ENCODE peak calls at places on chromosomes 2 and 18, in nine cellular contexts. W is PC-3, S is IMR-90, Z is endodermal cell, P is HepG2, O is MM.1S, A is colonic mucosa, X is endothelial cell of umbilical vein, D is fibroblast of lung. B is an unnamed sample.
A peak's percentile ranks its signal among the peaks of the same experiment; 100 is the strongest.

GRCh38 chr2:7905756-7906155 is 776.1 kb upstream of the ID2 start:
- DNase-seq in W (no peak), S (no peak), Z (no peak), P (no peak), O (no peak), A (peak; percentile 42), X (no peak), D (no peak), B (no peak)

GRCh38 chr2:149029312-149029965 is 9.1 kb upstream of the LYPD6B start:
- DNase-seq in W (no peak), S (no peak), Z (peak; percentile 48), P (no peak), O (no peak), A (no peak), X (no peak), D (no peak), B (no peak)

GRCh38 chr2:239151201-239152131 is 249.4 kb downstream of the HDAC4 start:
- DNase-seq in W (no peak), S (no peak), Z (peak; percentile 17), P (no peak), O (no peak), A (no peak), X (no peak), D (no peak), B (peak; percentile 45)

GRCh38 chr2:157825885-157826284 is 50.2 kb downstream of the ACVR1 start:
- DNase-seq in W (peak; percentile 78), S (peak; percentile 54), Z (no peak), P (no peak), O (no peak), A (no peak), X (no peak), D (peak; percentile 64), B (no peak)

GRCh38 chr18:14747513-14748474 is at the start of gene ANKRD30B:
- DNase-seq in W (no peak), S (no peak), Z (no peak), P (no peak), O (no peak), A (no peak), X (no peak), D (peak; percentile 0), B (peak; percentile 63)

GRCh38 chr2:218505754-218506371 is 62.3 kb downstream of the USP37 start:
- DNase-seq in W (no peak), S (no peak), Z (no peak), P (peak; percentile 6), O (no peak), A (no peak), X (no peak), D (no peak), B (no peak)

GRCh38 chr18:51151568-51152511 is 45.6 kb downstream of the MEX3C start:
- DNase-seq in W (no peak), S (no peak), Z (no peak), P (no peak), O (peak; percentile 76), A (no peak), X (no peak), D (no peak), B (no peak)

GRCh38 chr2:150538582-150539236 is 51.2 kb upstream of the RND3 start:
- DNase-seq in W (no peak), S (peak; percentile 60), Z (no peak), P (no peak), O (no peak), A (no peak), X (no peak), D (peak; percentile 45), B (no peak)

GRCh38 chr2:121099329-121100318 is 185.4 kb downstream of the TFCP2L1 start:
- DNase-seq in W (peak; percentile 59), S (no peak), Z (peak; percentile 83), P (no peak), O (no peak), A (peak; percentile 50), X (no peak), D (no peak), B (no peak)

GRCh38 chr2:230443540-230443939 is 27.5 kb downstream of the SP100 start:
- DNase-seq in W (peak; percentile 64), S (peak; percentile 78), Z (no peak), P (no peak), O (no peak), A (no peak), X (peak; percentile 6), D (peak; percentile 44), B (peak; percentile 14)

GRCh38 chr2:201195329-201195728 is 12.4 kb downstream of the CASP10 start:
- DNase-seq in W (no peak), S (no peak), Z (no peak), P (no peak), O (no peak), A (no peak), X (no peak), D (no peak), B (no peak)

GRCh38 chr2:62461707-62462106 is 44.3 kb downstream of the TMEM17 start:
- DNase-seq in W (peak; percentile 65), S (peak; percentile 70), Z (no peak), P (no peak), O (no peak), A (no peak), X (no peak), D (no peak), B (no peak)

GRCh38 chr2:62461017-62461553 is 44.9 kb downstream of the TMEM17 start:
- DNase-seq in W (no peak), S (no peak), Z (no peak), P (no peak), O (no peak), A (no peak), X (no peak), D (no peak), B (no peak)

GRCh38 chr2:62464608-62465007 is 41.4 kb downstream of the TMEM17 start:
- DNase-seq in W (no peak), S (no peak), Z (no peak), P (no peak), O (no peak), A (no peak), X (no peak), D (no peak), B (no peak)

GRCh38 chr2:62460175-62460574 is 45.8 kb downstream of the TMEM17 start:
- DNase-seq in W (no peak), S (no peak), Z (no peak), P (no peak), O (no peak), A (no peak), X (no peak), D (no peak), B (no peak)

GRCh38 chr2:62462211-62462610 is 43.8 kb downstream of the TMEM17 start:
- DNase-seq in W (no peak), S (no peak), Z (no peak), P (no peak), O (no peak), A (no peak), X (no peak), D (no peak), B (no peak)
- H3K9ac ChIP-seq in W (no peak overlapping the region), S (no peak overlapping the region), Z (no peak overlapping the region), P (no peak overlapping the region), O (no peak overlapping the region), A (no peak overlapping the region), X (no peak overlapping the region), D (no peak overlapping the region), B (no peak overlapping the region)

GRCh38 chr2:233387225-233387624 is 32.9 kb downstream of the DGKD start:
- DNase-seq in W (no peak), S (no peak), Z (no peak), P (no peak), O (no peak), A (no peak), X (no peak), D (peak; percentile 89), B (no peak)
- H3K4me3 ChIP-seq in W (no peak overlapping the region), S (no peak overlapping the region), Z (no peak overlapping the region), P (peak overlapping the region; percentile 65), O (no peak overlapping the region), A (no peak overlapping the region), X (no peak overlapping the region), D (no peak overlapping the region), B (no peak overlapping the region)

GRCh38 chr2:25576596-25576995 is 96.8 kb downstream of the DTNB start:
- DNase-seq in W (no peak), S (no peak), Z (no peak), P (no peak), O (no peak), A (peak; percentile 23), X (no peak), D (no peak), B (no peak)

GRCh38 chr2:25570161-25570840 is 103.1 kb downstream of the DTNB start:
- DNase-seq in W (no peak), S (peak; percentile 33), Z (no peak), P (no peak), O (no peak), A (no peak), X (peak; percentile 79), D (no peak), B (no peak)

GRCh38 chr2:25566694-25567093 is 106.7 kb downstream of the DTNB start:
- DNase-seq in W (no peak), S (peak; percentile 48), Z (no peak), P (no peak), O (peak; percentile 68), A (no peak), X (peak; percentile 52), D (no peak), B (no peak)

GRCh38 chr2:25567406-25567805 is 106.0 kb downstream of the DTNB start:
- DNase-seq in W (peak; percentile 67), S (peak; percentile 65), Z (no peak), P (peak; percentile 56), O (peak; percentile 53), A (no peak), X (peak; percentile 67), D (peak; percentile 63), B (no peak)

DNA sequence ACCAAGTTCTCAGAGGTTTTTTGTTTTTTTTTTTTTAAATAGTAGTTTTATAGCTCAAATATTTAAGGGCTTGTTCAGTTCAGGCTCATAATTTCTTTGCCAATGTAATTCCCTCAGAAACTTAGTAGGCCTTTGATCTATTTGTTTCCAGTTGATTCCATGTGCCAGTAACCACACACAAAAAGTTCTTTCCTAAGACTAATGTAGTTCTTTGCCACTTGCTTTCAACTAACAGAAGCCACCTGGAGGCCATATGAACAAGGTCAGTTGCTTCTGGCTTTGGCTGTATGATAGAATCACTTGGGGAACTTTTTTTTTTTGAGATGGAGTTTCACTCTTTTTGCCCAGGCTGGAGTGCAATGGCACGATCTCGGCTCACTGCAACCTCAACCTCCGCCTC is 100.7 kb downstream of the DTNB start:
- DNase-seq in W (no peak), S (no peak), Z (no peak), P (no peak), O (no peak), A (no peak), X (no peak), D (no peak), B (no peak)
- TF ChIP-seq CTCF in W (no peak), S (no peak), Z (peak; percentile 40), P (no peak), O (no peak), A (no peak), X (no peak), D (no peak), B (no peak)

DNA sequence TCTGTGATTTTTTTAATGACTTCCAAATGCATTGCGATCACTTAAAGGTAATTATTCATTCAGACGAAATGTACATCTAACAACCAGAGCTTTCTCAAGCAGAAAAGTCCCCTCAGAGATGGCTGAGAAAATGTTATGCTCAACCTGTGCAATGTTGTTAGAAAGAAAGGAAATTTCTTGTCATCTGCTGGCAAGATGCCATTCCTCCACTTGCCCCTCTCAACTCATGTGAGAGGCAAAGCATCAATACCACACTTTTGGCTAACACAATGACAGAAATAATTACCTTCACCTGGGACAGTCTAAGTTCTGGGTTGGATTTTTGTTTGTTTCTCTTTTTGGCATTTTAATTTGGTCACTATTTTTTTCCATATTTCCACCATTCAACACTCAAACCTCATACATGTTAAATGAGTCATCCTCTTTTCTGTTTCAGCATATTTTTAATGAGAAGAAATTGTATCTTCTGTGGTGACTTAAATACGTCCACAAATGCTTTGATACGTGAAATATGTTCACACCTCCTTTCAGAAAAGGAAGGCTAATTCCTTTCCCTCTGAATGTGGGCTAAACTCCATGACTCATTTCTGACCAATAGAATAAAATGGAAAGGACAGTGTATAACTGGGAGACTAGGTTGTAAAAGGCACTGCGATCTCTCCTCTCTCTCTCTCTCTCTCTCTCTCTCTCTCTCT is 173.6 kb upstream of the CHAC2 start:
- DNase-seq in W (peak; percentile 58), S (peak; percentile 55), Z (no peak), P (no peak), O (no peak), A (no peak), X (no peak), D (peak; percentile 30), B (no peak)
- H3K9ac ChIP-seq in W (no peak overlapping the region), S (no peak overlapping the region), Z (no peak overlapping the region), P (no peak overlapping the region), O (no peak overlapping the region), A (no peak overlapping the region), X (no peak overlapping the region), D (no peak overlapping the region), B (no peak overlapping the region)